ENCODE peak calls at places on chromosomes 7 and 10, in seven cellular contexts. F, V, N, R, B, C and G are unnamed samples.

GRCh38 chr7:157011333-157012112 is 1.1 kb upstream of the MNX1 start:
- DNase-seq in F (no peak), C (no peak), N (no peak), V (no peak), R (no peak), B (no peak), G (no peak)

GRCh38 chr10:10044959-10045764 is 972.5 kb upstream of the CELF2 start:
- DNase-seq in N (no peak), V (no peak), B (peak; percentile 43), C (peak; percentile 5), F (no peak), R (no peak), G (no peak)

GRCh38 chr7:152910545-152911013 is 151.0 kb downstream of the ACTR3B start:
- DNase-seq in R (no peak), F (no peak), C (no peak), V (no peak), N (no peak), B (no peak), G (no peak)

GRCh38 chr7:1253591-1254207 is 21.0 kb downstream of the UNCX start:
- DNase-seq in B (no peak), F (no peak), N (no peak), C (no peak), V (no peak), R (no peak), G (no peak)

GRCh38 chr10:78901694-78902093 is 167.1 kb upstream of the ZMIZ1 start:
- DNase-seq in R (no peak), B (no peak), F (no peak), N (no peak), C (no peak), V (no peak), G (no peak)

GRCh38 chr7:20279979-20280378 is 50.7 kb upstream of the ITGB8 start:
- DNase-seq in R (no peak), V (no peak), B (no peak), F (no peak), C (no peak), N (no peak), G (no peak)

GRCh38 chr7:77288676-77289320 is 89.2 kb upstream of the FGL2 start:
- DNase-seq in N (no peak), B (no peak), F (no peak), R (peak; percentile 29), V (no peak), C (no peak), G (no peak)

GRCh38 chr7:76338298-76339084 is 20.3 kb downstream of the YWHAG start:
- DNase-seq in F (no peak), R (peak; percentile 83), V (no peak), N (no peak), C (no peak), B (no peak), G (no peak)

GRCh38 chr7:88693131-88693530 is 66.4 kb upstream of the ZNF804B start:
- DNase-seq in F (no peak), R (no peak), V (no peak), B (no peak), C (no peak), N (no peak), G (no peak)

GRCh38 chr7:95141755-95142154 is 182.6 kb downstream of the PON1 start:
- DNase-seq in F (no peak), N (peak; percentile 20), B (no peak), R (peak; percentile 51), V (no peak), C (no peak), G (no peak)

GRCh38 chr7:7761340-7761973 is 43.0 kb upstream of the RPA3 start:
- DNase-seq in N (peak; percentile 74), V (no peak), F (peak; percentile 26), B (peak; percentile 67), C (no peak), R (peak; percentile 68), G (no peak)

GRCh38 chr10:71948496-71949067 is 15.6 kb upstream of the CHST3 start:
- DNase-seq in V (no peak), F (no peak), R (peak; percentile 48), N (no peak), B (no peak), C (no peak), G (no peak)

GRCh38 chr10:123009105-123009805 is 449 bp downstream of the ACADSB start:
- DNase-seq in F (no peak), V (peak; percentile 38), N (no peak), B (peak; percentile 8), C (peak; percentile 29), R (no peak), G (peak; percentile 60)

GRCh38 chr7:151201751-151202150 is 8.5 kb downstream of the H2BK1 start:
- DNase-seq in V (no peak), C (no peak), F (no peak), R (no peak), N (no peak), B (no peak), G (no peak)

GRCh38 chr10:127275272-127275671 is 78.9 kb upstream of the INSYN2A start:
- DNase-seq in C (no peak), R (no peak), V (no peak), N (no peak), F (no peak), B (no peak), G (no peak)

GRCh38 chr7:136359333-136359903 is 382.3 kb upstream of the MTPN start:
- DNase-seq in R (no peak), B (peak; percentile 90), V (no peak), N (no peak), C (peak; percentile 71), F (no peak), G (no peak)

GRCh38 chr7:66766041-66766440 is 25.5 kb downstream of the RABGEF1 start:
- DNase-seq in C (no peak), B (no peak), N (no peak), V (no peak), F (no peak), R (no peak), G (no peak)

GRCh38 chr7:84510501-84510900 is 315.9 kb upstream of the SEMA3A start:
- DNase-seq in V (no peak), B (no peak), C (no peak), F (no peak), N (peak; percentile 49), R (peak; percentile 50), G (no peak)

GRCh38 chr10:98154076-98154475 is 19.6 kb downstream of the R3HCC1L start:
- DNase-seq in F (no peak), N (no peak), V (no peak), B (no peak), C (no peak), R (no peak), G (no peak)

GRCh38 chr7:101816499-101817030 is 861 bp upstream of the CUX1 start:
- DNase-seq in B (peak; percentile 59), C (peak; percentile 57), F (no peak), V (peak; percentile 66), R (peak; percentile 55), N (peak; percentile 38), G (peak; percentile 64)

GRCh38 chr10:118161434-118161833 is 114.7 kb upstream of the RAB11FIP2 start:
- DNase-seq in C (no peak), N (no peak), B (no peak), V (no peak), R (no peak), F (no peak), G (no peak)

GRCh38 chr10:114681542-114681941 is 23.5 kb upstream of the ABLIM1 start:
- DNase-seq in C (no peak), V (no peak), N (no peak), F (peak; percentile 36), R (peak; percentile 78), B (no peak), G (no peak)

GRCh38 chr7:134694299-134694698 is 47.6 kb downstream of the BPGM start:
- DNase-seq in N (no peak), C (no peak), V (no peak), R (no peak), B (no peak), F (no peak), G (no peak)

GRCh38 chr10:96598841-96599240 is 12.0 kb upstream of the TM9SF3 start:
- DNase-seq in N (no peak), V (no peak), R (no peak), F (no peak), B (no peak), C (no peak), G (no peak)
- H3K4me3 ChIP-seq in N (no peak overlapping the region), V (no peak overlapping the region), R (no peak overlapping the region), F (no peak overlapping the region), B (no peak overlapping the region), C (no peak overlapping the region), G (no peak overlapping the region)

GRCh38 chr7:87216701-87217508 is 2.6 kb downstream of the TMEM243 start:
- DNase-seq in B (peak; percentile 93), N (no peak), R (no peak), F (no peak), C (peak; percentile 77), V (no peak), G (no peak)
- H3K4me3 ChIP-seq in B (peak overlapping the region; percentile 91), N (no peak overlapping the region), R (no peak overlapping the region), F (no peak overlapping the region), C (peak overlapping the region; percentile 85), V (no peak overlapping the region), G (no peak overlapping the region)

GRCh38 chr7:42883950-42884349 is 27.9 kb downstream of the C7orf25 start:
- DNase-seq in R (peak; percentile 95), C (peak; percentile 8), V (no peak), N (peak; percentile 62), F (no peak), B (peak; percentile 46), G (no peak)

GRCh38 chr7:42886129-42886528 is 25.7 kb downstream of the C7orf25 start:
- DNase-seq in N (peak; percentile 40), B (no peak), F (no peak), V (no peak), C (no peak), R (peak; percentile 21), G (no peak)

DNA sequence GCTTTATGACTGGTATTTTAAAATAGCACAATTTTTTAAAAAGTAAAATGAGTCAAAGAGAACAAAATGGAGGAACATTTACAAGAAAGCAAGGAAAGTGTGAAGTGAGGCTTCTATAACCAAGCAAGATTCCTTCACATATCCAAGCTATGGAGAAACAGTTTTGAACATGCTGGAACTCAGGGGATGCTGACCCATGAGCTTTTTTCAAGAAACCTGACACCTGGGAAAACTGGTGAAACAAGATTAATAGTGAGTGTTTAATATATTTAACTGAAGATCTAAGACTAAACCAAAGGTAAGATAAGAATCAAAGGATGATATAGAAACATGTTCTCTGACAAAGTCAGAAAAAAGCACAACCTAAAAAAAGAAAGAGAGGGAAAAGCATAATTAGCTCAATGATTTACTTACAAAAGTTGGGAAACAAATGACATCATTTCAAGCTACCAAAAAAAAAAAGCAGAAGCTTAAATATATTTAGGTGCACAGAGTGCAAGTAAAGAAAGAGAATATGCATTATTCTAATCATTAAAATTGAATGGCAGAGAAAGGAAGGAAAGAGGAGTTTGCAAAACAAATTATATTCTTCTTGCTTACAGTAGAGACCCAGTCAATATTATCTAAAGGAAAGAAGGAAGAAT is 24.9 kb downstream of the C7orf25 start:
- DNase-seq in R (peak; percentile 80), C (no peak), B (no peak), N (no peak), F (no peak), V (no peak), G (no peak)
- H3K4me3 ChIP-seq in R (no peak overlapping the region), C (no peak overlapping the region), B (no peak overlapping the region), N (no peak overlapping the region), F (no peak overlapping the region), V (no peak overlapping the region), G (peak overlapping the region; percentile 73)

DNA sequence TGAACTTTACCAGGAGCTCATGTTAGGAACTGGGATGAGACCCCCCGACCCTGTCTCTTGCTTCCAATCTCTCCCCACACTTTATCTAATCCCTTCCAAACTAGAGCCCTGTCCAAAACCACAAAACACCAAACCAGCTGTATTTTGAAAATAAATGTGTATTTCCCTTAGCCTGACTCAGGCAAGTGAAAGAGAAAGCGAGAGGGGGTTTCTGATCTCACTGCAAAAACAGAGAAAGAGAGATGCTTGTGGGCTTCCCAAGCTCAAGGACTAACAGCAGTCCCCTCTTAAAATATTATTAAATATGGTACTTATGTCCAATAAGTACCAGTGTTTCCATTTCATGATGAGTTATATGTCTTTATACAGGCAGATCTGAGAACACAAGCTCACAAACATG is 122.0 kb downstream of the AGMO start:
- DNase-seq in C (no peak), N (no peak), F (no peak), B (peak; percentile 22), R (no peak), V (no peak), G (no peak)
- H3K4me3 ChIP-seq in C (no peak overlapping the region), N (no peak overlapping the region), F (no peak overlapping the region), B (no peak overlapping the region), R (no peak overlapping the region), V (no peak overlapping the region), G (no peak overlapping the region)